ENCODE peak calls at places on chromosomes 11 and 22, in six cellular contexts. E is body of pancreas, H is transverse colon, D is NCI-H69, G is dermis blood vessel endothelial cell, O is MM.1S. X is an unnamed sample.

GRCh38 chr11:74319139-74319538 is 7.7 kb upstream of the P4HA3 start:
- DNase-seq in D (no peak), E (no peak), G (peak), O (no peak), H (no peak), X (no peak)

GRCh38 chr11:131661137-131661536 is 290.7 kb downstream of the NTM start:
- DNase-seq in G (no peak), H (no peak), D (no peak), E (no peak), O (no peak), X (no peak)

GRCh38 chr22:19176732-19177131 is 1.8 kb downstream of the SLC25A1 start:
- DNase-seq in D (no peak), E (no peak), G (no peak), O (no peak), H (no peak), X (no peak)

GRCh38 chr11:3802016-3802790 is 4.8 kb upstream of the NUP98 start:
- DNase-seq in E (no peak), G (no peak), H (no peak), O (no peak), D (no peak), X (no peak)

GRCh38 chr22:30453731-30454510 is 17.9 kb downstream of the SEC14L3 start:
- DNase-seq in O (no peak), H (no peak), D (peak), G (peak), E (peak), X (no peak)

GRCh38 chr11:34181254-34181653 is 75.8 kb downstream of the NAT10 start:
- DNase-seq in D (no peak), G (no peak), O (no peak), H (no peak), E (no peak), X (no peak)

GRCh38 chr22:22849640-22850610 is 37.7 kb upstream of the IGLL5 start:
- DNase-seq in G (no peak), E (no peak), O (no peak), H (no peak), D (no peak), X (no peak)

GRCh38 chr11:74932169-74932568 is 16.7 kb downstream of the XRRA1 start:
- DNase-seq in G (peak), H (no peak), O (no peak), D (no peak), E (no peak), X (no peak)

GRCh38 chr11:1012740-1013627 is 23.5 kb downstream of the MUC6 start:
- DNase-seq in H (no peak), O (no peak), E (no peak), G (no peak), D (peak), X (no peak)

GRCh38 chr22:46896166-46896565 is 133.7 kb downstream of the TBC1D22A start:
- DNase-seq in E (no peak), O (no peak), H (no peak), D (no peak), G (no peak), X (no peak)

GRCh38 chr11:123653997-123654565 is 343 bp downstream of the SCN3B start:
- DNase-seq in O (peak), D (peak), E (peak), G (peak), H (peak), X (no peak)

GRCh38 chr11:77191429-77191822 is 63.4 kb downstream of the MYO7A start:
- DNase-seq in G (no peak), O (no peak), H (no peak), D (peak), E (peak), X (no peak)

GRCh38 chr22:49204599-49205214 is 623.0 kb downstream of the BRD1 start:
- DNase-seq in G (no peak), E (no peak), D (no peak), H (no peak), O (no peak), X (peak)

GRCh38 chr11:118846181-118846946 is 37.3 kb upstream of the CXCR5 start:
- DNase-seq in H (no peak), E (no peak), O (no peak), D (no peak), G (no peak), X (no peak)

GRCh38 chr11:79244175-79244804 is 196.5 kb downstream of the TENM4 start:
- DNase-seq in D (no peak), O (no peak), E (no peak), G (no peak), H (no peak), X (no peak)

GRCh38 chr11:97856666-97857065 is 1164.1 kb upstream of the CNTN5 start:
- DNase-seq in O (no peak), E (no peak), H (no peak), G (no peak), D (peak), X (no peak)

GRCh38 chr11:75576445-75577049 is 14.5 kb downstream of the SERPINH1 start:
- DNase-seq in D (peak), G (no peak), H (peak), E (peak), O (no peak), X (no peak)

GRCh38 chr11:15818132-15818842 is 538.1 kb downstream of the SOX6 start:
- DNase-seq in H (peak), E (peak), D (no peak), O (no peak), G (no peak), X (no peak)

GRCh38 chr11:12808519-12808918 is 134.3 kb downstream of the TEAD1 start:
- DNase-seq in D (peak), O (peak), G (peak), H (no peak), E (no peak), X (no peak)

GRCh38 chr22:40449676-40450035 is 79.3 kb downstream of the SGSM3 start:
- DNase-seq in O (no peak), H (no peak), E (no peak), D (no peak), G (no peak), X (no peak)

GRCh38 chr11:72334651-72335050 is 90.7 kb upstream of the PHOX2A start:
- DNase-seq in E (no peak), G (no peak), O (no peak), H (no peak), D (no peak), X (no peak)

GRCh38 chr11:110130642-110131238 is 37.5 kb downstream of the ZC3H12C start:
- DNase-seq in H (peak), G (peak), O (no peak), D (peak), E (no peak), X (no peak)

GRCh38 chr11:50423208-50423607 is 390.5 kb downstream of the OR4C45 start:
- DNase-seq in E (no peak), G (no peak), D (no peak), H (no peak), O (no peak), X (no peak)

GRCh38 chr11:107482234-107482633 is 24.6 kb upstream of the CWF19L2 start:
- DNase-seq in G (no peak), E (no peak), H (no peak), D (no peak), O (peak), X (no peak)

GRCh38 chr22:29480262-29480511 is 169 bp downstream of the NEFH start:
- DNase-seq in H (no peak), G (no peak), D (no peak), O (no peak), E (no peak), X (no peak)